ENCODE peak calls at places on chromosomes 11 and 22, in six cellular contexts. E is GM23338, Z is HCT116, W is HepG2, F is Panc1, D is A549. N is an unnamed sample.

GRCh38 chr11:99370557-99371200 is 349.9 kb downstream of the CNTN5 start:
- DNase-seq in Z (no peak), D (no peak), E (peak; percentile 36), W (no peak), F (no peak), N (no peak)

GRCh38 chr11:113192121-113192925 is 122.1 kb upstream of the TTC12 start:
- DNase-seq in F (no peak), W (no peak), Z (no peak), E (no peak), D (no peak), N (peak; percentile 45)

GRCh38 chr11:130622126-130622525 is 173.7 kb downstream of the ADAMTS15 start:
- DNase-seq in Z (no peak), D (no peak), E (no peak), W (no peak), F (no peak), N (no peak)

GRCh38 chr11:126833020-126833419 is 167.6 kb downstream of the KIRREL3 start:
- DNase-seq in F (no peak), Z (no peak), E (no peak), W (no peak), D (no peak), N (no peak)

GRCh38 chr11:17600316-17601205 is 53.5 kb downstream of the OTOG start:
- DNase-seq in E (peak; percentile 21), D (no peak), F (no peak), Z (no peak), W (no peak), N (no peak)

GRCh38 chr11:43923327-43924111 is 18.9 kb upstream of the C11orf96 start:
- DNase-seq in E (no peak), Z (no peak), D (no peak), W (no peak), F (no peak), N (peak; percentile 56)

GRCh38 chr11:67054851-67055523 is 1.7 kb upstream of the RHOD start:
- DNase-seq in Z (peak; percentile 26), W (peak; percentile 94), D (peak; percentile 96), F (no peak), E (no peak), N (peak; percentile 77)

GRCh38 chr11:57150454-57150917 is 31.3 kb upstream of the LRRC55 start:
- DNase-seq in F (no peak), D (no peak), W (no peak), E (no peak), Z (no peak), N (peak; percentile 41)

GRCh38 chr22:47309476-47309875 is 547.0 kb downstream of the TBC1D22A start:
- DNase-seq in W (no peak), E (no peak), Z (no peak), F (no peak), D (no peak), N (no peak)

GRCh38 chr11:99911116-99911515 is 776.0 kb upstream of the ARHGAP42 start:
- DNase-seq in E (peak; percentile 61), F (no peak), D (no peak), W (no peak), Z (no peak), N (no peak)

GRCh38 chr22:42397332-42398246 is 34.6 kb downstream of the NFAM1 start:
- DNase-seq in F (no peak), D (no peak), Z (no peak), E (no peak), W (no peak), N (no peak)

GRCh38 chr11:85414175-85414574 is 213.0 kb downstream of the DLG2 start:
- DNase-seq in W (no peak), Z (no peak), F (no peak), E (no peak), D (no peak), N (no peak)

GRCh38 chr11:125070699-125071254 is 7.7 kb downstream of the SLC37A2 start:
- DNase-seq in E (no peak), W (peak; percentile 81), D (no peak), Z (peak; percentile 39), F (no peak), N (no peak)

GRCh38 chr11:69344570-69345145 is 50.7 kb downstream of the MYEOV start:
- DNase-seq in F (no peak), W (no peak), D (no peak), Z (no peak), E (no peak), N (no peak)

GRCh38 chr11:36341915-36342314 is 45.8 kb downstream of the PRR5L start:
- DNase-seq in W (no peak), F (no peak), E (no peak), Z (no peak), D (no peak), N (no peak)

DNA sequence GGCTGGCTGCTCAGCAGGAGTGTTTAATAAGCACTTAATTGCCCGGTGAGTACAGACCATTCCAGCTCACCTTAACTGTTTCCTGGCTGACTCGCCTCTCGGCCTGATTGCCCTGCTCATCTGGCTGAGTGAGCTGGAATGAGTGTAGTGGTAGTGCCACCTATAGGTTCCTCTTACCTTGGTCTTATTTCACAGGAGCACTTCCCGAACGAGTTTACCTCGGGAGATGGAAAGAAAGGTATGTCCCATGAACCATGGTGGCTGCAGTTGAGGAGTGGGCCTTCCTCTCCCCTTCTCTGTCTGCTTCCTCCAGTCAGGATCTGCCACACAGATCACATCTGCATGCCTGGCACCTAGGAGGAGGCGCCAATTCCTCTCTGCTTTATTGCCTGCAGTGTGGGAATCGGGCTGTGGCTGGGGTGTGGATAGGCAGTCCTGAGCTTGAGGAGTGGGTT is 26.7 kb downstream of the UPB1 start:
- DNase-seq in F (peak; percentile 54), E (peak; percentile 91), D (peak; percentile 74), W (peak; percentile 86), Z (peak; percentile 86), N (peak; percentile 72)
- H3K4me3 ChIP-seq in F (peak overlapping the region; percentile 18), E (no peak overlapping the region), D (no peak overlapping the region), W (no peak overlapping the region), Z (no peak overlapping the region), N (no peak overlapping the region)

DNA sequence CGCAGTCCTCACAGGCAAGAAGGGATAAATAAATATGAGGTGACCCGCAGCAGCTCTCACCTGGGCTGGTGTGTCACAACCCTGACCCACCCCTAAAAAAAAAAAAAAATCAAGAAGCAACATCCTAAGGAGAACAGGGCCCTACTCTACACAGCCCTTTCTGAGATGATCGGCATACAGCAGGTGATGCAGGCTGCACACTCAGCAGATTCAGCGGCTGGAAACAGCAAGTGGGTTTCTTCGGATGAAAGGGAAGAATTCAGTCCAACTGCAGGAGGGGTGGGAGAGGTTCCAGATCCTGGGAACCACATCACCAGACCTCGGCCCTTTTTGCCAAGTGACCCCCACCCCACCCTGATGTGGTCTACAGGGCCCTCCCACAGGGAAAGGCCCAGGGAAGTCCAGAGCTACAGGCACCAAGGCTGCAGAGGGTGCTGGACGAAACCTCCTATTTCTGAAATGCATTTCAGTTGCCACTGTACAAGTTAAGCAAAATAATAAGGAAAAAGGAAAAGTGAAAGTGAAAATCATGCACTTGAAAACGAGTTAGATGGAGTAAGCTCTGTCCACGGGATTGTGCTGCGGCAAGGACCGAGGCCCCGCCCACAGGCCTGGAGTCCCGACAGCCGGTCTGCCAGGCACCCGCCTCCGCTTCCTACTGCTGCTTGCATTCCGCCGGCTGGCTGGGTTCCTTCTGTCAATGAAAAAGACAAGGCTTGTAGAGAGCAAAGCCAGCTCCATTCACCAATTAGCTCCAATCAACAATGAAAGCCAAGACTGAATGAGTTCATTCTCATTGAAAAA is 15.9 kb upstream of the PHLDA2 start:
- DNase-seq in W (no peak), E (peak; percentile 92), Z (no peak), D (no peak), F (no peak), N (peak; percentile 85)
- TF ChIP-seq REST in W (no peak), E (no peak), Z (no peak), D (no peak), F (no peak), N (no peak)

GRCh38 chr11:10780040-10780439 is 28.7 kb downstream of the EIF4G2 start:
- DNase-seq in W (no peak), D (no peak), Z (no peak), F (no peak), E (no peak), N (no peak)

GRCh38 chr11:10777393-10777793 is 26.3 kb downstream of the CTR9 start:
- DNase-seq in Z (no peak), F (no peak), W (peak; percentile 70), D (no peak), E (no peak), N (no peak)

GRCh38 chr11:10777806-10778205 is 26.8 kb downstream of the CTR9 start:
- DNase-seq in E (no peak), D (no peak), F (no peak), Z (no peak), W (no peak), N (no peak)

GRCh38 chr11:10779086-10779485 is 28.0 kb downstream of the CTR9 start:
- DNase-seq in D (no peak), E (no peak), Z (no peak), W (no peak), F (no peak), N (no peak)

GRCh38 chr11:10778217-10778970 is 27.3 kb downstream of the CTR9 start:
- DNase-seq in W (no peak), E (no peak), F (no peak), D (no peak), Z (no peak), N (peak; percentile 78)
- H3K4me3 ChIP-seq in W (no peak overlapping the region), E (no peak overlapping the region), F (no peak overlapping the region), D (no peak overlapping the region), Z (no peak overlapping the region), N (no peak overlapping the region)

GRCh38 chr11:32478277-32478731 is 43.0 kb upstream of the WT1 start:
- DNase-seq in F (no peak), Z (no peak), E (no peak), D (no peak), W (no peak), N (no peak)

GRCh38 chr11:32479291-32479690 is 44.0 kb upstream of the WT1 start:
- DNase-seq in F (no peak), Z (no peak), D (no peak), W (no peak), E (no peak), N (no peak)

GRCh38 chr11:32472226-32472625 is 36.9 kb upstream of the WT1 start:
- DNase-seq in D (no peak), W (no peak), E (no peak), Z (no peak), F (no peak), N (no peak)

GRCh38 chr11:32469791-32470190 is 34.5 kb upstream of the WT1 start:
- DNase-seq in D (no peak), Z (no peak), F (no peak), W (no peak), E (no peak), N (no peak)

DNA sequence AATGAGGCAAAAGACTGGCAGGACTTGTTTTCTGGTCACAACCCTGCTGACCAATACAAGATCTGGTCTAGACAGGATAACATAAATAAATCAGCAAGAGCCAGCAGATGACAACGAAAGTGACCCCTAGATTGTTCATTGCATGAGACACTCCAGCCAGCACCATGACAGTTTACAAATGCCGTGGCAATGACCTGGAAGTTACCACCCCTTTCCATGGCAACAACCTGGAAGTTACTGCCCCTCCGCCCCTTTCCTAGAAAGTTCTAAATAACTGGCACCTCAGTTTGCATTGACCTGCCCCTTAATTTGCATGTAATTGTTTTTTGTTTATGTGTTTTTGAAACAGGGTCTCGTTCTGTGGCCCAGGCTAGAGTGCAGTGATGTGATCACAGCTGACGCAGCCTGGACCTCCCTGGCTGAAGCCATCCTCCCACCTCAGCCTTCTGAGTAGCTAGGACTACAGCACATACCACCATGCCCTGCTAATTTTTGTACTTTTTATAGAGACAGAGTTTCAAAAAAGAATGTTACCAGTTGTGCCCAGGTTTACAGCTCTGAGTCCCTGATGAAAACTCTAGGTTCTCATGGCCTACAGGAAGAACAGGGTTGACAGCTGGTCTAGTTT is 38.1 kb upstream of the WT1 start:
- DNase-seq in W (no peak), E (no peak), Z (no peak), F (no peak), D (no peak), N (no peak)
- TF ChIP-seq REST in W (no peak), E (no peak), Z (no peak), F (no peak), D (no peak), N (no peak)